ENCODE peak calls at places on chromosomes 3 and 15, in five cellular contexts. One of them, this sample, is unnamed.

GRCh38 chr3:171824824-171825221 is 14.5 kb upstream of the PLD1 start:
- DNase-seq in GM13977: no peak
- DNase-seq in AG09309: no peak
- DNase-seq in transverse colon: no peak
- DNase-seq in CD8-positive, alpha-beta T cell: no peak
- DNase-seq in this sample: no peak

GRCh38 chr3:41198526-41198925 is 779 bp upstream of the CTNNB1 start:
- DNase-seq in GM13977: no peak
- DNase-seq in AG09309: no peak
- DNase-seq in transverse colon: peak
- DNase-seq in CD8-positive, alpha-beta T cell: no peak
- DNase-seq in this sample: no peak

GRCh38 chr3:159604151-159604581 is 384.5 kb upstream of the IL12A start:
- DNase-seq in GM13977: no peak
- DNase-seq in AG09309: no peak
- DNase-seq in transverse colon: no peak
- DNase-seq in CD8-positive, alpha-beta T cell: no peak
- DNase-seq in this sample: no peak

GRCh38 chr3:140223631-140224030 is 288.6 kb downstream of the CLSTN2 start:
- DNase-seq in GM13977: no peak
- DNase-seq in AG09309: no peak
- DNase-seq in transverse colon: no peak
- DNase-seq in CD8-positive, alpha-beta T cell: no peak
- DNase-seq in this sample: no peak

GRCh38 chr3:171186383-171186782 is 159.9 kb upstream of the SLC2A2 start:
- DNase-seq in GM13977: no peak
- DNase-seq in AG09309: no peak
- DNase-seq in transverse colon: no peak
- DNase-seq in CD8-positive, alpha-beta T cell: no peak
- DNase-seq in this sample: no peak

GRCh38 chr3:34511891-34512290 is 713.5 kb downstream of the PDCD6IP start:
- DNase-seq in GM13977: no peak
- DNase-seq in AG09309: no peak
- DNase-seq in transverse colon: no peak
- DNase-seq in CD8-positive, alpha-beta T cell: no peak
- DNase-seq in this sample: no peak

GRCh38 chr3:51686512-51687215 is 15.6 kb downstream of the TEX264 start:
- DNase-seq in GM13977: peak
- DNase-seq in AG09309: no peak
- DNase-seq in transverse colon: peak
- DNase-seq in CD8-positive, alpha-beta T cell: peak
- DNase-seq in this sample: no peak

GRCh38 chr3:9064853-9065252 is 101.6 kb upstream of the RAD18 start:
- DNase-seq in GM13977: no peak
- DNase-seq in AG09309: no peak
- DNase-seq in transverse colon: no peak
- DNase-seq in CD8-positive, alpha-beta T cell: no peak
- DNase-seq in this sample: no peak

GRCh38 chr3:195237981-195238625 is 32.9 kb downstream of the XXYLT1 start:
- DNase-seq in GM13977: no peak
- DNase-seq in AG09309: no peak
- DNase-seq in transverse colon: no peak
- DNase-seq in CD8-positive, alpha-beta T cell: no peak
- DNase-seq in this sample: peak

GRCh38 chr15:51030649-51031316 is 63.9 kb downstream of the TNFAIP8L3 start:
- DNase-seq in GM13977: no peak
- DNase-seq in AG09309: peak
- DNase-seq in transverse colon: no peak
- DNase-seq in CD8-positive, alpha-beta T cell: no peak
- DNase-seq in this sample: no peak

GRCh38 chr3:72547183-72547582 is 301.1 kb downstream of the SHQ1 start:
- DNase-seq in GM13977: no peak
- DNase-seq in AG09309: no peak
- DNase-seq in transverse colon: no peak
- DNase-seq in CD8-positive, alpha-beta T cell: no peak
- DNase-seq in this sample: no peak

GRCh38 chr15:22930782-22931484 is 49.2 kb downstream of the CYFIP1 start:
- DNase-seq in GM13977: no peak
- DNase-seq in AG09309: no peak
- DNase-seq in transverse colon: peak
- DNase-seq in CD8-positive, alpha-beta T cell: no peak
- DNase-seq in this sample: no peak

GRCh38 chr3:60932669-60933068 is 318.6 kb downstream of the FHIT start:
- DNase-seq in GM13977: no peak
- DNase-seq in AG09309: no peak
- DNase-seq in transverse colon: no peak
- DNase-seq in CD8-positive, alpha-beta T cell: no peak
- DNase-seq in this sample: no peak

GRCh38 chr15:40128746-40129660 is 20.3 kb upstream of the BMF start:
- DNase-seq in GM13977: no peak
- DNase-seq in AG09309: no peak
- DNase-seq in transverse colon: no peak
- DNase-seq in CD8-positive, alpha-beta T cell: no peak
- DNase-seq in this sample: no peak

GRCh38 chr3:135736740-135737139 is 228.8 kb upstream of the PPP2R3A start:
- DNase-seq in GM13977: no peak
- DNase-seq in AG09309: no peak
- DNase-seq in transverse colon: peak
- DNase-seq in CD8-positive, alpha-beta T cell: no peak
- DNase-seq in this sample: no peak

GRCh38 chr3:13564751-13565560 is 16.0 kb downstream of the FBLN2 start:
- DNase-seq in GM13977: no peak
- DNase-seq in AG09309: no peak
- DNase-seq in transverse colon: no peak
- DNase-seq in CD8-positive, alpha-beta T cell: no peak
- DNase-seq in this sample: peak

GRCh38 chr3:12350151-12350813 is 61.4 kb downstream of the PPARG start:
- DNase-seq in GM13977: no peak
- DNase-seq in AG09309: no peak
- DNase-seq in transverse colon: no peak
- DNase-seq in CD8-positive, alpha-beta T cell: no peak
- DNase-seq in this sample: no peak

GRCh38 chr15:89421219-89421618 is 75.2 kb downstream of the RHCG start:
- DNase-seq in GM13977: no peak
- DNase-seq in AG09309: no peak
- DNase-seq in transverse colon: no peak
- DNase-seq in CD8-positive, alpha-beta T cell: no peak
- DNase-seq in this sample: no peak

GRCh38 chr15:89428246-89428645 is 68.1 kb downstream of the RHCG start:
- DNase-seq in GM13977: no peak
- DNase-seq in AG09309: no peak
- DNase-seq in transverse colon: no peak
- DNase-seq in CD8-positive, alpha-beta T cell: no peak
- DNase-seq in this sample: no peak

GRCh38 chr15:89419370-89419984 is 76.9 kb downstream of the RHCG start:
- DNase-seq in GM13977: no peak
- DNase-seq in AG09309: no peak
- DNase-seq in transverse colon: no peak
- DNase-seq in CD8-positive, alpha-beta T cell: no peak
- DNase-seq in this sample: no peak

GRCh38 chr15:89426500-89426899 is 69.9 kb downstream of the RHCG start:
- DNase-seq in GM13977: no peak
- DNase-seq in AG09309: no peak
- DNase-seq in transverse colon: no peak
- DNase-seq in CD8-positive, alpha-beta T cell: no peak
- DNase-seq in this sample: no peak

GRCh38 chr15:89423981-89424380 is 72.4 kb downstream of the RHCG start:
- DNase-seq in GM13977: no peak
- DNase-seq in AG09309: no peak
- DNase-seq in transverse colon: no peak
- DNase-seq in CD8-positive, alpha-beta T cell: no peak
- DNase-seq in this sample: no peak
- TF ChIP-seq CTCF in GM13977: no peak
- TF ChIP-seq CTCF in AG09309: no peak
- TF ChIP-seq CTCF in transverse colon: no peak
- TF ChIP-seq CTCF in CD8-positive, alpha-beta T cell: no peak
- TF ChIP-seq CTCF in this sample: no peak

GRCh38 chr3:97820780-97821179 is 1.0 kb upstream of the CRYBG3 start:
- DNase-seq in GM13977: no peak
- DNase-seq in AG09309: no peak
- DNase-seq in transverse colon: no peak
- DNase-seq in CD8-positive, alpha-beta T cell: no peak
- DNase-seq in this sample: no peak

GRCh38 chr3:97823503-97824004 is 1.7 kb downstream of the CRYBG3 start:
- DNase-seq in GM13977: no peak
- DNase-seq in AG09309: no peak
- DNase-seq in transverse colon: no peak
- DNase-seq in CD8-positive, alpha-beta T cell: no peak
- DNase-seq in this sample: no peak

GRCh38 chr3:97821413-97821809 is 400 bp upstream of the CRYBG3 start:
- DNase-seq in GM13977: no peak
- DNase-seq in AG09309: no peak
- DNase-seq in transverse colon: peak
- DNase-seq in CD8-positive, alpha-beta T cell: peak
- DNase-seq in this sample: peak

GRCh38 chr3:97823081-97823480 is 1.3 kb downstream of the CRYBG3 start:
- DNase-seq in GM13977: no peak
- DNase-seq in AG09309: no peak
- DNase-seq in transverse colon: no peak
- DNase-seq in CD8-positive, alpha-beta T cell: no peak
- DNase-seq in this sample: no peak

GRCh38 chr3:97821810-97822775 is at the start of gene CRYBG3:
- DNase-seq in GM13977: peak
- DNase-seq in AG09309: no peak
- DNase-seq in transverse colon: peak
- DNase-seq in CD8-positive, alpha-beta T cell: peak
- DNase-seq in this sample: peak
- TF ChIP-seq CTCF in GM13977: no peak
- TF ChIP-seq CTCF in AG09309: peak
- TF ChIP-seq CTCF in transverse colon: peak
- TF ChIP-seq CTCF in CD8-positive, alpha-beta T cell: no peak
- TF ChIP-seq CTCF in this sample: peak

GRCh38 chr3:183564046-183564445 is 8.5 kb upstream of the KLHL6 start:
- DNase-seq in GM13977: no peak
- DNase-seq in AG09309: no peak
- DNase-seq in transverse colon: no peak
- DNase-seq in CD8-positive, alpha-beta T cell: no peak
- DNase-seq in this sample: no peak

GRCh38 chr3:183563686-183563941 is 8.1 kb upstream of the KLHL6 start:
- DNase-seq in GM13977: no peak
- DNase-seq in AG09309: no peak
- DNase-seq in transverse colon: no peak
- DNase-seq in CD8-positive, alpha-beta T cell: no peak
- DNase-seq in this sample: no peak

GRCh38 chr3:183555541-183556081 is at the start of gene KLHL6:
- DNase-seq in GM13977: peak
- DNase-seq in AG09309: no peak
- DNase-seq in transverse colon: peak
- DNase-seq in CD8-positive, alpha-beta T cell: peak
- DNase-seq in this sample: no peak

GRCh38 chr3:183560607-183561006 is 5.1 kb upstream of the KLHL6 start:
- DNase-seq in GM13977: peak
- DNase-seq in AG09309: no peak
- DNase-seq in transverse colon: no peak
- DNase-seq in CD8-positive, alpha-beta T cell: no peak
- DNase-seq in this sample: no peak
- TF ChIP-seq CTCF in GM13977: peak
- TF ChIP-seq CTCF in AG09309: peak
- TF ChIP-seq CTCF in transverse colon: peak
- TF ChIP-seq CTCF in CD8-positive, alpha-beta T cell: peak
- TF ChIP-seq CTCF in this sample: peak

GRCh38 chr15:45113380-45113990 is 487 bp downstream of the DUOX2 start:
- DNase-seq in GM13977: no peak
- DNase-seq in AG09309: no peak
- DNase-seq in transverse colon: no peak
- DNase-seq in CD8-positive, alpha-beta T cell: no peak
- DNase-seq in this sample: no peak
- TF ChIP-seq CTCF in GM13977: no peak
- TF ChIP-seq CTCF in AG09309: no peak
- TF ChIP-seq CTCF in transverse colon: no peak
- TF ChIP-seq CTCF in CD8-positive, alpha-beta T cell: no peak
- TF ChIP-seq CTCF in this sample: no peak

DNA sequence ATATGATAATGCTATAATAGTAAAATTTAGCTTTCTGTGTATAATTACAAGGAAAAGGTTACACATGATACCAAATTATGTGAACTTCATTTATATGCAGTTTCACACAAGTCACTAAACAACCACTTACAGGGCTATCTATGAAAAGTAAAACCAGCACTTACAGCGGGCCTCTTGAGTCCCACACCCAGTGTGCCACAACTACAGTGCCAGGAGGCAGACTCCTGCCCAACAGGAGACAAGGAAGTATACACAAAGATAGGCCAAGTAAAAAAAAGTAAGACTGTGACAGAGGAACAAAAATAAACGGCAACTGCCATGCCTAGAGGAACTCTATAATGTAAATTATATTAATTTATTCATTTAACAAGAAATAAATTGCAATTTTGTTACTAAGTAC is 53.4 kb upstream of the NEK10 start:
- DNase-seq in GM13977: no peak
- DNase-seq in AG09309: no peak
- DNase-seq in transverse colon: no peak
- DNase-seq in CD8-positive, alpha-beta T cell: no peak
- DNase-seq in this sample: no peak
- TF ChIP-seq CTCF in GM13977: no peak
- TF ChIP-seq CTCF in AG09309: no peak
- TF ChIP-seq CTCF in transverse colon: no peak
- TF ChIP-seq CTCF in CD8-positive, alpha-beta T cell: no peak
- TF ChIP-seq CTCF in this sample: no peak

DNA sequence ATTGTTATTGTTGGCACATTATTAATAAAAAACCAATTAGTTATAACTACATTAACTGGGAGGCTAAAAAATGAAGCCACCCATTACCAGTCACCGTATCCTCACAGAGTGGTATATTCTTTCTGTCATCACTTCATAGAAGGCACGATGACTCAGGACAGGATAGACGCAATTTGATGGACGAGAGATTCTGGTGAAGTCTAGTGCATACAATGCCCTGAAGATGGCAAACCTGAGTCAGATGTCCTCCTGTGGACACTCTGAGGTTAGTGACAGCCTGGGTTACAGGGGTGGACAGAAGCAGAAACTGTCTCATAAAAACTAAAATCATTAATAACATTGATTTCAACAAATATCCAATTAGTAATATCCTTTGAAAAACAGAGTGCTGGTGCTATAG is 150.3 kb downstream of the SLC9A9 start:
- DNase-seq in GM13977: no peak
- DNase-seq in AG09309: no peak
- DNase-seq in transverse colon: no peak
- DNase-seq in CD8-positive, alpha-beta T cell: no peak
- DNase-seq in this sample: no peak
- TF ChIP-seq CTCF in GM13977: no peak
- TF ChIP-seq CTCF in AG09309: no peak
- TF ChIP-seq CTCF in transverse colon: no peak
- TF ChIP-seq CTCF in CD8-positive, alpha-beta T cell: no peak
- TF ChIP-seq CTCF in this sample: no peak

DNA sequence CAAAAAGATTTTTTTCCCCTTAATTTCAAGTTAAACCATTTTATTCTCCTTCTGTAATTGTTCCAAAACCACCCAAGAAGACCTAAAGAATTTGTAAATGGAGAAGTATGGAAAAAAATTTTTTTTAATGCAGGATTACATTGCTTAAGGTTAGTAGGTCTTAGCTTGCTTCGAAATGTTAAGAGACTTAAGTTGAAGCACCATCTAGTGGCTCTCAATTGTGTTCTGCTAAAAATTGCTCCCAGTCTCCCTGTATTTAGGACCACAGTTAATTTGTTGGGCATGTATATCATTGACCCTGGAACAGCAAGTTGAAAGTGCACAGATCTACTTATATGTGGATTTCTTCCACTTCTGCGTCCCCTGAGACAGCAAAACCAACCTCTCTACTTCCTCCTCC is 32.4 kb downstream of the CD200R1L start:
- DNase-seq in GM13977: no peak
- DNase-seq in AG09309: peak
- DNase-seq in transverse colon: no peak
- DNase-seq in CD8-positive, alpha-beta T cell: no peak
- DNase-seq in this sample: no peak
- TF ChIP-seq CTCF in GM13977: peak
- TF ChIP-seq CTCF in AG09309: peak
- TF ChIP-seq CTCF in transverse colon: peak
- TF ChIP-seq CTCF in CD8-positive, alpha-beta T cell: no peak
- TF ChIP-seq CTCF in this sample: peak

This sample was measured in chondrocyte.